ENCODE peak calls at places on chromosomes 1 and 21, in four cellular contexts. G, X, K and V are unnamed samples.
A peak's percentile ranks its signal among the peaks of the same experiment; 100 is the strongest.

GRCh38 chr21:43693981-43694380 is 24.9 kb upstream of the PDXK start:
- DNase-seq in G (no peak), X (no peak), K (no peak), V (no peak)

GRCh38 chr1:217048104-217048707 is 325.0 kb upstream of the ESRRG start:
- DNase-seq in G (no peak), X (no peak), K (no peak), V (peak; percentile 78)

GRCh38 chr1:180155202-180155682 is 573 bp downstream of the QSOX1 start:
- DNase-seq in G (peak; percentile 60), X (no peak), K (no peak), V (no peak)

GRCh38 chr1:41980872-41981653 is 62.3 kb upstream of the HIVEP3 start:
- DNase-seq in G (no peak), X (no peak), K (no peak), V (peak; percentile 46)

GRCh38 chr1:55246331-55246730 is 31.2 kb upstream of the USP24 start:
- DNase-seq in G (no peak), X (no peak), K (no peak), V (no peak)

GRCh38 chr1:241532173-241532553 is at the start of gene KMO:
- DNase-seq in G (no peak), X (peak; percentile 3), K (no peak), V (no peak)

GRCh38 chr21:41561701-41562100 is 53.7 kb upstream of the TMPRSS2 start:
- DNase-seq in G (no peak), X (no peak), K (no peak), V (no peak)

GRCh38 chr1:247273013-247273412 is 17.1 kb downstream of the VN1R5 start:
- DNase-seq in G (no peak), X (no peak), K (no peak), V (no peak)

GRCh38 chr1:93591833-93592635 is 89.6 kb downstream of the BCAR3 start:
- DNase-seq in G (peak; percentile 35), X (no peak), K (peak; percentile 46), V (no peak)

GRCh38 chr1:22262583-22262982 is 119.7 kb upstream of the WNT4 start:
- DNase-seq in G (peak; percentile 54), X (no peak), K (no peak), V (no peak)

GRCh38 chr1:222896630-222897526 is 82.0 kb downstream of the DISP1 start:
- DNase-seq in G (no peak), X (peak; percentile 53), K (no peak), V (no peak)

GRCh38 chr1:38888423-38889333 is 7.3 kb upstream of the GJA9 start:
- DNase-seq in G (no peak), X (no peak), K (no peak), V (no peak)

GRCh38 chr1:183163311-183163710 is 22.8 kb upstream of the LAMC2 start:
- DNase-seq in G (no peak), X (peak; percentile 95), K (no peak), V (no peak)

GRCh38 chr1:106515375-106515774 is 541.1 kb upstream of the PRMT6 start:
- DNase-seq in G (no peak), X (no peak), K (no peak), V (no peak)

GRCh38 chr1:246724725-246725095 is 501 bp downstream of the SCCPDH start:
- DNase-seq in G (peak; percentile 34), X (peak; percentile 46), K (no peak), V (no peak)

GRCh38 chr21:17497345-17497744 is 15.5 kb upstream of the CXADR start:
- DNase-seq in G (no peak), X (no peak), K (no peak), V (no peak)

GRCh38 chr1:65170511-65171142 is 22.6 kb downstream of the AK4 start:
- DNase-seq in G (no peak), X (peak; percentile 42), K (no peak), V (no peak)

GRCh38 chr1:240691521-240692338 is 79.8 kb upstream of the GREM2 start:
- DNase-seq in G (no peak), X (peak; percentile 78), K (no peak), V (peak; percentile 27)

GRCh38 chr1:26754086-26754874 is 33.5 kb upstream of the PIGV start:
- DNase-seq in G (no peak), X (no peak), K (no peak), V (no peak)

GRCh38 chr1:185110145-185110544 is 46.6 kb downstream of the TRMT1L start:
- DNase-seq in G (no peak), X (peak; percentile 4), K (no peak), V (no peak)

GRCh38 chr1:109927908-109928307 is 17.3 kb downstream of the CSF1 start:
- DNase-seq in G (no peak), X (peak; percentile 76), K (no peak), V (no peak)

GRCh38 chr1:60222492-60223369 is 149.2 kb upstream of the C1orf87 start:
- DNase-seq in G (no peak), X (no peak), K (no peak), V (no peak)

GRCh38 chr1:226131639-226132038 is 54.9 kb downstream of the ACBD3 start:
- DNase-seq in G (peak; percentile 45), X (no peak), K (no peak), V (no peak)

GRCh38 chr1:153680120-153680403 is 1.6 kb downstream of the NPR1 start:
- DNase-seq in G (no peak), X (no peak), K (no peak), V (no peak)

GRCh38 chr1:79945391-79945790 is 938.9 kb upstream of the ADGRL4 start:
- DNase-seq in G (no peak), X (no peak), K (no peak), V (no peak)

GRCh38 chr1:25095635-25096200 is 136.6 kb downstream of the SYF2 start:
- DNase-seq in G (no peak), X (no peak), K (no peak), V (no peak)

GRCh38 chr1:2557146-2558029 is 1.2 kb downstream of the TNFRSF14 start:
- DNase-seq in G (no peak), X (no peak), K (no peak), V (no peak)

GRCh38 chr1:197896301-197896700 is 6.1 kb upstream of the C1orf53 start:
- DNase-seq in G (no peak), X (no peak), K (no peak), V (no peak)

GRCh38 chr21:25689226-25689625 is 45.5 kb downstream of the ATP5PF start:
- DNase-seq in G (no peak), X (peak; percentile 32), K (no peak), V (no peak)

GRCh38 chr1:202247837-202248795 is 54.5 kb downstream of the LGR6 start:
- DNase-seq in G (no peak), X (no peak), K (no peak), V (no peak)

GRCh38 chr1:185008746-185009360 is 34.5 kb upstream of the NIBAN1 start:
- DNase-seq in G (no peak), X (no peak), K (no peak), V (no peak)

DNA sequence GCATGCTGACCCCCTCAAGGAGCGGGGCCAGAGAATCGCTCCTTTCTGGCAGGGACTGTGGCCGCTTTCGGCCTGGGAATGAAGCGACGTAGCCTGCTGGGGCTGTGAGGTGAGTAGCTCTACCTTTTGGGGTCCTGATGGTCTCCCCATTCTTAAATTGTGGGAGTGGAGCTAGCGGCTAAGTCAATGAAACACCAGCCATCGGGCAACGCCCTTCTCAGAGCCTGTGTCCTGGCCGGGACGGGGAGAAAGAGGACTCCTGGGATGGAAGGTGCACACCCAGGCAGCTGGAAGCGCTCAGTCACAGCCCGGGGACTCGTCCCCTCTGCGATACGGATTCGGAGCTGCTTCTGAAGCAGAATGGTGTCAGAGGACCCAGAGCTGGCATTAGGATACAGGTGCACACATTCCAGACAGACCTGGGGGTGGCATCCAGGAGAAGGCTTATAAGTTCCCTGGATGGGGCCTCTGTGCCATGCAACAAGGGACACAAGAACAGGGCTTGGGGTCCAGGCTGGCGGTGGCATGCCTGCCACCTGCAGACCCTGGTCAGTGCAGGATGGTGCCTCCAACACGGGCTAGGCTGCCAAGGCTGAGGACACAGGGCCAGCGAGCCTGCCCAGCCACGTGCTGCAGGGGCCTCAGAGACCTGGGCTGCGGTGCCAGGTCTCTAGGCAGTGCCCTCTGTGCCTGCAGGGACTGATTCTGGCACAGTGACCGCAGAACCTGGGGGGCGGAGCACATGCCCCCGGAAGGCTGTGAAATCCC is 945 bp upstream of the WNT9A start:
- DNase-seq in G (peak; percentile 17), X (no peak), K (no peak), V (peak; percentile 69)
- TF ChIP-seq CHD1 in G (no peak), X (no peak), K (no peak), V (no peak)

DNA sequence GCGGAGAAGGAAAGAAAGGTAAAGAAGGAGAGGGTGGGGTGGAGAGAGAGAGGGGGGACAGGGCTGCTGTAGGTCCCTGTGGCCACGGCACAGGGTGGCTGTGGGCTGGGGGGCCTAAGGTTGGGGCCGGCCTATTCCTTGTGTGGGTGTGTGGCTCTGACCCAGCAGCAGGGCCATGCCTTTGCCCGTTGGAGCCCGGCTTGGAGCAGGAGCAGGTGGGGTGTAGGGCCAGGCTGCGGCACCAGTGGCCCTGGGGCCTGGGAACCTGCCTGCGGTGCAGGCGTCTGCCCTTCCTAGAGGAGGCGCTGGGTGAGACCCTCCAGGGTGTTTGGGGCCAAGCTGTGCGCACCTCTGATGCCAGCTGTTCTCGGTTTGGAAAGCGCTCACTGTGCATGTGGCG is 19.7 kb upstream of the SUMO3 start:
- DNase-seq in G (no peak), X (no peak), K (no peak), V (no peak)
- TF ChIP-seq CHD1 in G (no peak), X (no peak), K (no peak), V (no peak)

DNA sequence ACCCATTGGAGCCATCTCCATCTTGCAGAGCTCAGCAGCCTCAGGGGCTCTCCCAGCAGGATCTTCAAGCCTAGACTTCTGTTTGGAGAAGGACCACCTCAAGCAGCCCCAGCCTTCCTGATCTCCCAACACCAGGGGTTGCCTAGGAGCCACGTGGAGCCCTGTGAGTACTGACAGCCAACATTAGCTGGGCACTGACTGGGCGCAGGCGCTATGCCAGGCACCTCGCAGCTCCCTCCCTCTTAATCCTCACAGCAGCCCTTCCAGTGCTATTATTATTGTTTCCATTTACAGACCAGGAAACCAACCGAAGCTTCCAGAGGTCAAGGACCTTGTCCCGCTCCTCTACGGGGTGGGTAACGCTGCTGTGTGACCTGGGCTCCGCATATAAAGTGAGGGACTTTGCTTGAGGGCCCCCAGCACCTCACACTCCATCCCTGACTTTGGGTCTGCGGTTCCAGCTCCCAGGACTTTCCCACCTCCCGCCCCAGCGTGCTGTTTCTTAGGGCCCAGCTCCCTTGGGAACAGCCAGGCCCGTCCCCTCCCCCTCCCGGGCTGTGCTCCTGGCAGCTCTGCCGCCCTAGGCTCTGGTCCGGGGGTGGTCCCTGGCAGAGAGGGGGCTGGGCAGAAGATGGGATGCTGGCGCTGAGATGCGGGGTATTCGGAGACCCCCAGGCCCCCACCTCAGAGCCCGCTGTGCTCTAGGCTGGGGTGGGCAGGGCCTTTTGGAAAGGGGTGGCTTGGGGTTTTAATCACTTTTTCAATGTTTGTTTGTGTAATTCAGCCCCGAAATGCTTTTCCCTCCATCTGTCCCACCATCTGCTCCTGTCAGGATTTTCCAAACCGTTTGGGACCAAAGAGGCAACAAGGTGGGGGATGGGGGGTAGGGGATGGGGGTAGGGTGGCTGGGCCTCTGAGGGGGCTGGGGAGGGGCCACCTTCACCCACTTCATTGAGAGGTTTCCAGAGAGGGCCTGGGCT is 4.1 kb upstream of the HPCA start:
- DNase-seq in G (no peak), X (no peak), K (no peak), V (no peak)
- TF ChIP-seq CHD1 in G (no peak), X (no peak), K (no peak), V (no peak)

GRCh38 chr1:156772222-156772621 is 4.9 kb downstream of the PRCC start:
- DNase-seq in G (no peak), X (no peak), K (no peak), V (no peak)

GRCh38 chr1:156776942-156777341 is 9.6 kb downstream of the PRCC start:
- DNase-seq in G (no peak), X (no peak), K (no peak), V (no peak)

GRCh38 chr1:156773607-156774006 is 6.3 kb downstream of the PRCC start:
- DNase-seq in G (no peak), X (no peak), K (no peak), V (no peak)

GRCh38 chr1:156775799-156776198 is 8.5 kb downstream of the PRCC start:
- DNase-seq in G (no peak), X (no peak), K (no peak), V (no peak)

GRCh38 chr1:156772728-156773497 is 5.6 kb downstream of the PRCC start:
- DNase-seq in G (no peak), X (no peak), K (no peak), V (no peak)
- TF ChIP-seq CHD1 in G (no peak), X (no peak), K (no peak), V (no peak)